ENCODE peak calls at places on chromosomes 16 and 17, in nine cellular contexts. N, I, H, J, L, D, P, B and C are unnamed samples.

GRCh38 chr16:86566601-86566965 is at the start of gene FOXC2:
- DNase-seq in N (peak), I (no peak), H (peak), J (peak), L (no peak), D (peak), P (peak), B (peak), C (peak)

GRCh38 chr17:1773755-1774181 is 11.9 kb downstream of the SERPINF1 start:
- DNase-seq in N (no peak), I (no peak), H (no peak), J (no peak), L (no peak), D (no peak), P (no peak), B (no peak), C (no peak)

GRCh38 chr17:65062168-65062915 is 5.8 kb upstream of the GNA13 start:
- DNase-seq in N (no peak), I (no peak), H (no peak), J (no peak), L (no peak), D (no peak), P (no peak), B (no peak), C (no peak)

GRCh38 chr16:11196286-11196828 is 59.6 kb downstream of the SOCS1 start:
- DNase-seq in N (no peak), I (no peak), H (no peak), J (peak), L (no peak), D (peak), P (no peak), B (no peak), C (no peak)

GRCh38 chr16:57386381-57386951 is 14.2 kb downstream of the CX3CL1 start:
- DNase-seq in N (no peak), I (no peak), H (peak), J (peak), L (no peak), D (no peak), P (no peak), B (no peak), C (no peak)

GRCh38 chr16:49763826-49764225 is 92.1 kb downstream of the ZNF423 start:
- DNase-seq in N (no peak), I (no peak), H (no peak), J (no peak), L (no peak), D (no peak), P (no peak), B (no peak), C (no peak)

GRCh38 chr16:31177136-31177535 is 2.8 kb upstream of the FUS start:
- DNase-seq in N (no peak), I (no peak), H (peak), J (peak), L (no peak), D (peak), P (peak), B (no peak), C (peak)

GRCh38 chr17:48773245-48773644 is 43.8 kb downstream of the TTLL6 start:
- DNase-seq in N (no peak), I (no peak), H (no peak), J (no peak), L (no peak), D (no peak), P (no peak), B (no peak), C (no peak)

GRCh38 chr17:16013943-16014407 is 14.4 kb downstream of the TTC19 start:
- DNase-seq in N (no peak), I (no peak), H (peak), J (peak), L (no peak), D (peak), P (no peak), B (peak), C (no peak)

GRCh38 chr17:78108726-78109488 is 19.6 kb downstream of the TMC6 start:
- DNase-seq in N (no peak), I (no peak), H (no peak), J (no peak), L (peak), D (no peak), P (no peak), B (no peak), C (no peak)

GRCh38 chr16:89117975-89118289 is 24.3 kb downstream of the ACSF3 start:
- DNase-seq in N (no peak), I (no peak), H (no peak), J (no peak), L (no peak), D (no peak), P (no peak), B (no peak), C (peak)

GRCh38 chr16:30004424-30004776 is 6.4 kb downstream of the DOC2A start:
- DNase-seq in N (no peak), I (no peak), H (no peak), J (no peak), L (no peak), D (no peak), P (no peak), B (no peak), C (no peak)

GRCh38 chr17:46150216-46150963 is 42.8 kb downstream of the KANSL1 start:
- DNase-seq in N (no peak), I (no peak), H (no peak), J (no peak), L (no peak), D (no peak), P (no peak), B (no peak), C (no peak)

GRCh38 chr17:80755650-80756405 is 211.2 kb downstream of the RPTOR start:
- DNase-seq in N (no peak), I (no peak), H (no peak), J (peak), L (no peak), D (no peak), P (peak), B (peak), C (peak)

GRCh38 chr17:40311575-40311974 is 2.6 kb downstream of the RARA start:
- DNase-seq in N (no peak), I (peak), H (peak), J (peak), L (peak), D (peak), P (no peak), B (no peak), C (no peak)

GRCh38 chr16:36336-36984 is 16.9 kb downstream of the POLR3K start:
- DNase-seq in N (no peak), I (no peak), H (no peak), J (no peak), L (no peak), D (no peak), P (no peak), B (no peak), C (peak)

GRCh38 chr16:53952215-53953208 is 248.6 kb downstream of the FTO start:
- DNase-seq in N (peak), I (no peak), H (no peak), J (no peak), L (no peak), D (peak), P (peak), B (no peak), C (no peak)

GRCh38 chr17:81210868-81211267 is 11.9 kb downstream of the CEP131 start:
- DNase-seq in N (no peak), I (no peak), H (no peak), J (no peak), L (no peak), D (no peak), P (no peak), B (no peak), C (no peak)

GRCh38 chr16:69564845-69565610 is 738 bp upstream of the NFAT5 start:
- DNase-seq in N (no peak), I (no peak), H (no peak), J (peak), L (no peak), D (peak), P (no peak), B (no peak), C (no peak)

GRCh38 chr17:80762076-80762475 is 217.4 kb downstream of the RPTOR start:
- DNase-seq in N (no peak), I (no peak), H (no peak), J (no peak), L (no peak), D (no peak), P (no peak), B (no peak), C (peak)

GRCh38 chr16:71303938-71304337 is 14.7 kb upstream of the CMTR2 start:
- DNase-seq in N (no peak), I (no peak), H (no peak), J (peak), L (no peak), D (no peak), P (no peak), B (no peak), C (no peak)

GRCh38 chr17:62965149-62965648 is 836 bp upstream of the TANC2 start:
- DNase-seq in N (no peak), I (no peak), H (no peak), J (no peak), L (no peak), D (no peak), P (peak), B (no peak), C (no peak)

GRCh38 chr17:64718058-64718457 is 56.0 kb upstream of the SMURF2 start:
- DNase-seq in N (no peak), I (no peak), H (no peak), J (no peak), L (no peak), D (no peak), P (peak), B (no peak), C (no peak)

GRCh38 chr16:11430601-11431317 is 85.5 kb downstream of the RMI2 start:
- DNase-seq in N (no peak), I (no peak), H (no peak), J (no peak), L (no peak), D (no peak), P (no peak), B (no peak), C (no peak)

GRCh38 chr16:65739518-65739917 is 617.7 kb upstream of the CDH11 start:
- DNase-seq in N (no peak), I (no peak), H (no peak), J (no peak), L (no peak), D (no peak), P (no peak), B (peak), C (no peak)

GRCh38 chr17:65485388-65486299 is 75.8 kb downstream of the AXIN2 start:
- DNase-seq in N (no peak), I (no peak), H (peak), J (peak), L (peak), D (no peak), P (no peak), B (no peak), C (peak)

GRCh38 chr16:1979271-1980025 is 1.8 kb downstream of the NOXO1 start:
- DNase-seq in N (no peak), I (no peak), H (no peak), J (no peak), L (peak), D (no peak), P (no peak), B (no peak), C (no peak)

GRCh38 chr17:78049609-78050008 is 78.9 kb downstream of the TMC6 start:
- DNase-seq in N (no peak), I (no peak), H (no peak), J (no peak), L (no peak), D (no peak), P (no peak), B (no peak), C (no peak)

GRCh38 chr17:8187517-8188407 is 2.2 kb downstream of the BORCS6 start:
- DNase-seq in N (peak), I (peak), H (peak), J (peak), L (peak), D (peak), P (peak), B (peak), C (peak)

GRCh38 chr16:64307431-64307830 is 814.4 kb downstream of the CDH11 start:
- DNase-seq in N (no peak), I (no peak), H (no peak), J (no peak), L (no peak), D (no peak), P (no peak), B (no peak), C (no peak)